ENCODE peak calls at places on chromosomes 5 and 9, in ten cellular contexts. One of them, this sample, is unnamed.

GRCh38 chr5:150411245-150411979 is 1.3 kb downstream of the CD74 start:
- DNase-seq in BE2C: no peak
- DNase-seq in posterior cingulate gyrus: peak; percentile 33
- DNase-seq in transverse colon: peak; percentile 74
- DNase-seq in endothelial cell: no peak
- DNase-seq in mammary epithelial cell: no peak
- DNase-seq in DMS153: no peak
- DNase-seq in activated T-cell treated with anti-CD3 and anti-CD28 coated beads, Interleukin-2, amount 50 U/mL, for 72 hours: peak; percentile 76
- DNase-seq in COR-L47: no peak
- DNase-seq in stimulated activated CD8-positive, alpha-beta memory T cell treated with anti-CD3 and anti-CD28 coated beads, Interleukin-2, amount 100 ng/mL, for 48 hours: peak; percentile 48
- DNase-seq in this sample: peak; percentile 72

GRCh38 chr9:89498845-89499480 is 1.1 kb upstream of the SEMA4D start:
- DNase-seq in BE2C: no peak
- DNase-seq in posterior cingulate gyrus: no peak
- DNase-seq in transverse colon: peak; percentile 60
- DNase-seq in endothelial cell: no peak
- DNase-seq in mammary epithelial cell: no peak
- DNase-seq in DMS153: no peak
- DNase-seq in activated T-cell treated with anti-CD3 and anti-CD28 coated beads, Interleukin-2, amount 50 U/mL, for 72 hours: peak; percentile 55
- DNase-seq in COR-L47: no peak
- DNase-seq in stimulated activated CD8-positive, alpha-beta memory T cell treated with anti-CD3 and anti-CD28 coated beads, Interleukin-2, amount 100 ng/mL, for 48 hours: no peak
- DNase-seq in this sample: peak; percentile 57

GRCh38 chr5:36570696-36571095 is 35.7 kb upstream of the SLC1A3 start:
- DNase-seq in BE2C: no peak
- DNase-seq in posterior cingulate gyrus: no peak
- DNase-seq in transverse colon: no peak
- DNase-seq in endothelial cell: no peak
- DNase-seq in mammary epithelial cell: no peak
- DNase-seq in DMS153: no peak
- DNase-seq in activated T-cell treated with anti-CD3 and anti-CD28 coated beads, Interleukin-2, amount 50 U/mL, for 72 hours: no peak
- DNase-seq in COR-L47: no peak
- DNase-seq in stimulated activated CD8-positive, alpha-beta memory T cell treated with anti-CD3 and anti-CD28 coated beads, Interleukin-2, amount 100 ng/mL, for 48 hours: no peak
- DNase-seq in this sample: no peak

GRCh38 chr5:72470817-72471216 is 36.4 kb downstream of the ZNF366 start:
- DNase-seq in BE2C: no peak
- DNase-seq in posterior cingulate gyrus: no peak
- DNase-seq in transverse colon: no peak
- DNase-seq in endothelial cell: no peak
- DNase-seq in mammary epithelial cell: peak; percentile 85
- DNase-seq in DMS153: no peak
- DNase-seq in activated T-cell treated with anti-CD3 and anti-CD28 coated beads, Interleukin-2, amount 50 U/mL, for 72 hours: no peak
- DNase-seq in COR-L47: no peak
- DNase-seq in stimulated activated CD8-positive, alpha-beta memory T cell treated with anti-CD3 and anti-CD28 coated beads, Interleukin-2, amount 100 ng/mL, for 48 hours: no peak
- DNase-seq in this sample: no peak

GRCh38 chr5:111131356-111131755 is 39.2 kb downstream of the WDR36 start:
- DNase-seq in BE2C: no peak
- DNase-seq in posterior cingulate gyrus: no peak
- DNase-seq in transverse colon: no peak
- DNase-seq in endothelial cell: no peak
- DNase-seq in mammary epithelial cell: no peak
- DNase-seq in DMS153: no peak
- DNase-seq in activated T-cell treated with anti-CD3 and anti-CD28 coated beads, Interleukin-2, amount 50 U/mL, for 72 hours: no peak
- DNase-seq in COR-L47: no peak
- DNase-seq in stimulated activated CD8-positive, alpha-beta memory T cell treated with anti-CD3 and anti-CD28 coated beads, Interleukin-2, amount 100 ng/mL, for 48 hours: no peak
- DNase-seq in this sample: no peak

GRCh38 chr9:136923881-136924280 is 20.7 kb downstream of the FBXW5 start:
- DNase-seq in BE2C: no peak
- DNase-seq in posterior cingulate gyrus: no peak
- DNase-seq in transverse colon: no peak
- DNase-seq in endothelial cell: no peak
- DNase-seq in mammary epithelial cell: no peak
- DNase-seq in DMS153: no peak
- DNase-seq in activated T-cell treated with anti-CD3 and anti-CD28 coated beads, Interleukin-2, amount 50 U/mL, for 72 hours: no peak
- DNase-seq in COR-L47: no peak
- DNase-seq in stimulated activated CD8-positive, alpha-beta memory T cell treated with anti-CD3 and anti-CD28 coated beads, Interleukin-2, amount 100 ng/mL, for 48 hours: no peak
- DNase-seq in this sample: no peak

GRCh38 chr9:124376329-124376728 is 38.9 kb downstream of the PSMB7 start:
- DNase-seq in BE2C: no peak
- DNase-seq in posterior cingulate gyrus: no peak
- DNase-seq in transverse colon: no peak
- DNase-seq in endothelial cell: no peak
- DNase-seq in mammary epithelial cell: no peak
- DNase-seq in DMS153: no peak
- DNase-seq in activated T-cell treated with anti-CD3 and anti-CD28 coated beads, Interleukin-2, amount 50 U/mL, for 72 hours: no peak
- DNase-seq in COR-L47: no peak
- DNase-seq in stimulated activated CD8-positive, alpha-beta memory T cell treated with anti-CD3 and anti-CD28 coated beads, Interleukin-2, amount 100 ng/mL, for 48 hours: no peak
- DNase-seq in this sample: no peak

GRCh38 chr9:35748858-35749514 is at the start of the genes GBA2 and RGP1:
- DNase-seq in BE2C: peak; percentile 86
- DNase-seq in posterior cingulate gyrus: peak; percentile 88
- DNase-seq in transverse colon: peak; percentile 91
- DNase-seq in endothelial cell: peak; percentile 80
- DNase-seq in mammary epithelial cell: peak; percentile 79
- DNase-seq in DMS153: peak; percentile 25
- DNase-seq in activated T-cell treated with anti-CD3 and anti-CD28 coated beads, Interleukin-2, amount 50 U/mL, for 72 hours: peak; percentile 83
- DNase-seq in COR-L47: peak; percentile 74
- DNase-seq in stimulated activated CD8-positive, alpha-beta memory T cell treated with anti-CD3 and anti-CD28 coated beads, Interleukin-2, amount 100 ng/mL, for 48 hours: peak; percentile 72
- DNase-seq in this sample: peak; percentile 84

GRCh38 chr5:76488969-76489368 is 85.9 kb downstream of the IQGAP2 start:
- DNase-seq in BE2C: no peak
- DNase-seq in posterior cingulate gyrus: no peak
- DNase-seq in transverse colon: no peak
- DNase-seq in endothelial cell: no peak
- DNase-seq in mammary epithelial cell: no peak
- DNase-seq in DMS153: no peak
- DNase-seq in activated T-cell treated with anti-CD3 and anti-CD28 coated beads, Interleukin-2, amount 50 U/mL, for 72 hours: no peak
- DNase-seq in COR-L47: no peak
- DNase-seq in stimulated activated CD8-positive, alpha-beta memory T cell treated with anti-CD3 and anti-CD28 coated beads, Interleukin-2, amount 100 ng/mL, for 48 hours: no peak
- DNase-seq in this sample: no peak

GRCh38 chr5:95417971-95418370 is 26.8 kb downstream of the FAM81B start:
- DNase-seq in BE2C: no peak
- DNase-seq in posterior cingulate gyrus: no peak
- DNase-seq in transverse colon: no peak
- DNase-seq in endothelial cell: no peak
- DNase-seq in mammary epithelial cell: peak; percentile 62
- DNase-seq in DMS153: no peak
- DNase-seq in activated T-cell treated with anti-CD3 and anti-CD28 coated beads, Interleukin-2, amount 50 U/mL, for 72 hours: no peak
- DNase-seq in COR-L47: no peak
- DNase-seq in stimulated activated CD8-positive, alpha-beta memory T cell treated with anti-CD3 and anti-CD28 coated beads, Interleukin-2, amount 100 ng/mL, for 48 hours: no peak
- DNase-seq in this sample: no peak

GRCh38 chr9:127583605-127584053 is 28.4 kb upstream of the STXBP1 start:
- DNase-seq in BE2C: no peak
- DNase-seq in posterior cingulate gyrus: no peak
- DNase-seq in transverse colon: no peak
- DNase-seq in endothelial cell: no peak
- DNase-seq in mammary epithelial cell: peak; percentile 92
- DNase-seq in DMS153: no peak
- DNase-seq in activated T-cell treated with anti-CD3 and anti-CD28 coated beads, Interleukin-2, amount 50 U/mL, for 72 hours: no peak
- DNase-seq in COR-L47: no peak
- DNase-seq in stimulated activated CD8-positive, alpha-beta memory T cell treated with anti-CD3 and anti-CD28 coated beads, Interleukin-2, amount 100 ng/mL, for 48 hours: no peak
- DNase-seq in this sample: no peak

GRCh38 chr5:109877670-109878045 is 187.9 kb downstream of the MAN2A1 start:
- DNase-seq in BE2C: no peak
- DNase-seq in posterior cingulate gyrus: no peak
- DNase-seq in transverse colon: no peak
- DNase-seq in endothelial cell: no peak
- DNase-seq in mammary epithelial cell: peak; percentile 76
- DNase-seq in DMS153: no peak
- DNase-seq in activated T-cell treated with anti-CD3 and anti-CD28 coated beads, Interleukin-2, amount 50 U/mL, for 72 hours: no peak
- DNase-seq in COR-L47: no peak
- DNase-seq in stimulated activated CD8-positive, alpha-beta memory T cell treated with anti-CD3 and anti-CD28 coated beads, Interleukin-2, amount 100 ng/mL, for 48 hours: no peak
- DNase-seq in this sample: no peak

GRCh38 chr9:34994429-34995287 is 5.1 kb downstream of the DNAJB5 start:
- DNase-seq in BE2C: peak; percentile 57
- DNase-seq in posterior cingulate gyrus: peak; percentile 58
- DNase-seq in transverse colon: peak; percentile 43
- DNase-seq in endothelial cell: peak; percentile 57
- DNase-seq in mammary epithelial cell: peak; percentile 43
- DNase-seq in DMS153: peak; percentile 44
- DNase-seq in activated T-cell treated with anti-CD3 and anti-CD28 coated beads, Interleukin-2, amount 50 U/mL, for 72 hours: no peak
- DNase-seq in COR-L47: peak; percentile 52
- DNase-seq in stimulated activated CD8-positive, alpha-beta memory T cell treated with anti-CD3 and anti-CD28 coated beads, Interleukin-2, amount 100 ng/mL, for 48 hours: no peak
- DNase-seq in this sample: no peak

GRCh38 chr9:89883401-89884341 is 278.9 kb downstream of the GADD45G start:
- DNase-seq in BE2C: no peak
- DNase-seq in posterior cingulate gyrus: no peak
- DNase-seq in transverse colon: no peak
- DNase-seq in endothelial cell: no peak
- DNase-seq in mammary epithelial cell: no peak
- DNase-seq in DMS153: no peak
- DNase-seq in activated T-cell treated with anti-CD3 and anti-CD28 coated beads, Interleukin-2, amount 50 U/mL, for 72 hours: no peak
- DNase-seq in COR-L47: no peak
- DNase-seq in stimulated activated CD8-positive, alpha-beta memory T cell treated with anti-CD3 and anti-CD28 coated beads, Interleukin-2, amount 100 ng/mL, for 48 hours: no peak
- DNase-seq in this sample: no peak

GRCh38 chr5:181133610-181134231 is 2.8 kb upstream of the OR2V1 start:
- DNase-seq in BE2C: peak; percentile 39
- DNase-seq in posterior cingulate gyrus: no peak
- DNase-seq in transverse colon: peak; percentile 51
- DNase-seq in endothelial cell: no peak
- DNase-seq in mammary epithelial cell: peak; percentile 70
- DNase-seq in DMS153: no peak
- DNase-seq in activated T-cell treated with anti-CD3 and anti-CD28 coated beads, Interleukin-2, amount 50 U/mL, for 72 hours: no peak
- DNase-seq in COR-L47: no peak
- DNase-seq in stimulated activated CD8-positive, alpha-beta memory T cell treated with anti-CD3 and anti-CD28 coated beads, Interleukin-2, amount 100 ng/mL, for 48 hours: no peak
- DNase-seq in this sample: no peak

GRCh38 chr5:32193591-32193990 is 19.5 kb upstream of the GOLPH3 start:
- DNase-seq in BE2C: peak; percentile 78
- DNase-seq in posterior cingulate gyrus: peak; percentile 12
- DNase-seq in transverse colon: peak; percentile 90
- DNase-seq in endothelial cell: no peak
- DNase-seq in mammary epithelial cell: peak; percentile 52
- DNase-seq in DMS153: peak; percentile 100
- DNase-seq in activated T-cell treated with anti-CD3 and anti-CD28 coated beads, Interleukin-2, amount 50 U/mL, for 72 hours: no peak
- DNase-seq in COR-L47: peak; percentile 96
- DNase-seq in stimulated activated CD8-positive, alpha-beta memory T cell treated with anti-CD3 and anti-CD28 coated beads, Interleukin-2, amount 100 ng/mL, for 48 hours: no peak
- DNase-seq in this sample: no peak